ENCODE peak calls at places on chromosomes 2 and 18, in eight cellular contexts. Y is GM12878, L is MM.1S, G is PC-3, A is psoas muscle, M is Panc1, P is transverse colon, Z is astrocyte. B is an unnamed sample. For H3K36me3, the result is how much of the 10 kb centered on the place peaks cover.

GRCh38 chr2:16466133-16466820 is 199.4 kb downstream of the CYRIA start:
- DNase-seq in G (no peak), A (no peak), Y (no peak), L (no peak), P (no peak), M (no peak), Z (no peak), B (no peak)

GRCh38 chr2:71613953-71614925 is 160.9 kb downstream of the DYSF start:
- DNase-seq in L (no peak), Z (no peak), A (peak), G (no peak), M (no peak), Y (no peak), P (no peak), B (no peak)

GRCh38 chr2:144511945-144512344 is 8.0 kb downstream of the ZEB2 start:
- DNase-seq in Y (no peak), M (no peak), P (no peak), G (no peak), A (no peak), L (no peak), Z (no peak), B (no peak)

GRCh38 chr2:24362253-24362652 is 1.9 kb upstream of the ITSN2 start:
- DNase-seq in Y (no peak), P (no peak), M (no peak), G (no peak), Z (no peak), A (no peak), L (no peak), B (no peak)

GRCh38 chr2:200225943-200226342 is 80.5 kb upstream of the SPATS2L start:
- DNase-seq in M (no peak), P (no peak), A (no peak), Z (no peak), Y (no peak), L (no peak), G (no peak), B (no peak)

GRCh38 chr2:201363857-201364560 is 6.9 kb upstream of the FLACC1 start:
- DNase-seq in P (no peak), G (peak), L (peak), A (no peak), M (peak), Z (peak), Y (peak), B (peak)

GRCh38 chr2:11744631-11745394 is 1.6 kb upstream of the LPIN1 start:
- DNase-seq in P (no peak), M (no peak), Z (peak), A (no peak), Y (no peak), L (peak), G (peak), B (peak)

GRCh38 chr2:219204425-219205164 is 2.0 kb upstream of the ZFAND2B start:
- DNase-seq in A (no peak), L (no peak), Y (no peak), M (no peak), G (no peak), Z (no peak), P (no peak), B (no peak)

GRCh38 chr2:128359841-128360240 is 41.2 kb upstream of the HS6ST1 start:
- DNase-seq in L (no peak), Y (no peak), M (no peak), Z (no peak), G (no peak), P (no peak), A (no peak), B (no peak)

GRCh38 chr2:202758638-202759037 is 112.9 kb downstream of the ICA1L start:
- DNase-seq in G (no peak), P (no peak), Z (no peak), M (no peak), A (no peak), Y (no peak), L (no peak), B (no peak)

GRCh38 chr2:202758128-202758527 is 113.4 kb downstream of the ICA1L start:
- DNase-seq in M (no peak), Y (no peak), A (no peak), G (no peak), Z (no peak), P (no peak), L (no peak), B (no peak)

GRCh38 chr2:202762546-202762945 is 109.0 kb downstream of the ICA1L start:
- DNase-seq in A (no peak), M (no peak), Z (no peak), G (no peak), L (no peak), P (no peak), Y (no peak), B (no peak)

GRCh38 chr2:202757339-202757738 is 114.2 kb downstream of the ICA1L start:
- DNase-seq in M (no peak), Y (no peak), L (no peak), Z (no peak), G (no peak), A (no peak), P (no peak), B (no peak)

GRCh38 chr2:202760848-202761247 is 110.7 kb downstream of the ICA1L start:
- DNase-seq in L (no peak), M (no peak), G (no peak), Z (no peak), A (no peak), Y (no peak), P (no peak), B (no peak)
- H3K36me3 ChIP-seq in L (under half), M (under half), G (under half), Z (under half), A (under half), Y (under half), P (under half), B (under half)

GRCh38 chr18:24413148-24413547 is 13.3 kb upstream of the IMPACT start:
- DNase-seq in G (peak), Y (no peak), Z (no peak), P (no peak), M (no peak), L (no peak), A (no peak), B (no peak)
- TF ChIP-seq CTCF in G (peak), Y (no peak), Z (peak), P (no peak), M (peak), L (no peak), A (no peak), B (no peak)

GRCh38 chr2:224576098-224576715 is 9.0 kb downstream of the CUL3 start:
- DNase-seq in Z (peak), L (no peak), A (no peak), M (no peak), Y (peak), G (no peak), P (no peak), B (no peak)

GRCh38 chr2:224577541-224577940 is 7.6 kb downstream of the CUL3 start:
- DNase-seq in M (no peak), Y (no peak), A (no peak), Z (no peak), L (no peak), P (no peak), G (no peak), B (no peak)

GRCh38 chr2:224573724-224574123 is 11.4 kb downstream of the CUL3 start:
- DNase-seq in A (no peak), Y (no peak), P (no peak), G (no peak), M (no peak), L (no peak), Z (no peak), B (no peak)

GRCh38 chr2:224572338-224572737 is 12.8 kb downstream of the CUL3 start:
- DNase-seq in Y (no peak), P (no peak), L (no peak), Z (no peak), M (no peak), G (no peak), A (no peak), B (no peak)

DNA sequence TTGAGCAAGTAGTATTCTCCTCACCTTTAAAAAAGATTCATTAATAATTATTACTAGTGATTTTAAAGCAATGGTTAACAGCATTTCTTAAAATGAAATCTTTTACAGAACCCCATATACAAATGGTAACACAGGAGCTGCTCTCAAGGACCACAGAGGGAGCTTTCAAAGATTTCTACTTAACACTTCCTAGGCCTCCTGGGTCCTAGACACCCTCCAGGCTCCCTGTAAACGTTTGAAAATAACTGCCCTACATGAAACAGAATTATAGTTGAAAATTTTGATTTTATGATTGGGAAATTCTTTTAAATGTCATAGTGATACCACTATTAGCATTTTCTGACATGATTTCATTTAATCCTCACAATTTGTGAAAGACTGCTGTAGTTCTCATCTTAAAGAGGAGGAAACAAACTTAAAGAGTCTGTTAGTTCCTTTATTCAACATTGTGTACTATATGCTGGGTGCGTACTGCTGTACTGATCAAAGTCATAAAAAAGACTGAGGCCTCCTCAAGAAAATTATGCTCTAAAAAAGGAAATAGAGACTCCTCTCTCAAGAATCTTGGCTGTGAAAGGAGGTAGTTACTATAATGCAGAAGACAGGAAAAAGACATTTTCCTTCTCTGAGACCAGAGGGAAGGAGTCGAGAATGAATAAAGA is 10.6 kb downstream of the CUL3 start:
- DNase-seq in G (no peak), A (no peak), L (no peak), Y (no peak), M (no peak), Z (no peak), P (no peak), B (no peak)
- H3K4me3 ChIP-seq in G (no peak), A (peak), L (no peak), Y (no peak), M (no peak), Z (no peak), P (no peak), B (no peak)

DNA sequence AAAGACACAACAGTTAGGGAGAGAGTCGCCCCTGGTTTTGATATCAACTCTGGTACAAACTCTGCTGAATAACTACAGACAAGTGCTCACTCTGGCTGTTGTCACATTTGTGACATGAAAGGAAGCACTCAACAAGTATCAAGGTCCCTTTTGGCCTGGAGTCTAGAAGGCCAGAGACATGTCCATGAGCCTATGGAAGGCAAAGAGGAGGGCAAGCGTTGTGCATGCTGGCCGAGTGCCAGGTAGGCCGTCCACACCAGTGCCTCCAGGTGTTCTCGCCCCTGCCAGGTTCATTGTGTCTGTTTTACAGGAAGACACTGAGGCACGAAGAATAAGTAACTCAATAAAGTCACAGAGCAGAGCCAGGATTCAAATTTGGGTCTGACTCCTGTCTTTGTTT is 21.1 kb downstream of the ILKAP start:
- DNase-seq in Z (no peak), L (no peak), P (no peak), A (no peak), Y (no peak), G (no peak), M (no peak), B (no peak)
- H3K36me3 ChIP-seq in Z (half or more), L (under half), P (under half), A (under half), Y (under half), G (half or more), M (under half), B (under half)

GRCh38 chr2:56185582-56186046 is 1.8 kb downstream of the CCDC85A start:
- DNase-seq in A (peak), M (no peak), Y (no peak), G (peak), L (no peak), Z (peak), P (no peak), B (no peak)
- TF ChIP-seq CTCF in A (peak), M (no peak), Y (no peak), G (no peak), L (no peak), Z (peak), P (peak), B (no peak)

DNA sequence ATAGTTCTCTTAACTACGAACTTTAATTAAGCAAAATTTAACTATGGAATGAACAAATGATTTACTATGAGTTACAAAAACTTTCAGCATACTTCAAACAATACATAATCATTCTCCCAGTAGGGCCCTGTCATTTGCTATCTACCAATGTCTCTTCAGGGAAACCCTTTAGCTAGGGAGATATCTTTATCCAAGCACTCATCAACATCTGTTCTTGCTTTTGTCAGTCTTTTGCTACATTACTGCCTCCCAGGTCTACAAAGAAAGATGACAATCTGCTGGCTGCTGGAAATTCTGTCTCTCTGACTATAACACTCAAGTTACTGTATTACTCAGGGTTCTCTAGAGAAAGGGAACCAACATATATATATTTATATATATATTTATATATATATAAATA is 1626.3 kb upstream of the CELF4 start:
- DNase-seq in G (no peak), A (no peak), M (no peak), P (no peak), Y (no peak), Z (no peak), L (no peak), B (no peak)
- H3K4me3 ChIP-seq in G (no peak), A (no peak), M (no peak), P (no peak), Y (no peak), Z (no peak), L (no peak), B (no peak)

B was measured in GM06990.